ENCODE peak calls at places on chromosomes 13 and 19, in ten cellular contexts. B is ecto neural progenitor cell; G is activated CD8-positive, alpha-beta memory T cell treated with anti-CD3 and anti-CD28 coated beads for 1 hour; N is ACHN; S is T-cell; L is AG04450; I is AG20443; M is lower lobe of right lung; W is activated CD4-positive, CD25-positive, alpha-beta regulatory T cell; Q is GOT3. U is an unnamed sample.

GRCh38 chr19:18165794-18166544 is 7.6 kb upstream of the IFI30 start:
- DNase-seq in B (no peak), G (no peak), N (no peak), S (no peak), L (no peak), I (no peak), M (no peak), W (no peak), Q (no peak), U (no peak)

GRCh38 chr13:106513025-106513424 is 22.4 kb downstream of the EFNB2 start:
- DNase-seq in B (no peak), G (no peak), N (peak; percentile 41), S (no peak), L (no peak), I (no peak), M (no peak), W (no peak), Q (no peak), U (no peak)

GRCh38 chr13:48158290-48158689 is 63.4 kb upstream of the MED4 start:
- DNase-seq in B (no peak), G (no peak), N (peak; percentile 39), S (no peak), L (no peak), I (no peak), M (no peak), W (no peak), Q (no peak), U (no peak)

GRCh38 chr13:110017379-110017778 is 231.0 kb upstream of the IRS2 start:
- DNase-seq in B (no peak), G (no peak), N (peak; percentile 94), S (no peak), L (peak; percentile 82), I (peak; percentile 91), M (no peak), W (no peak), Q (no peak), U (peak; percentile 65)

GRCh38 chr13:50162001-50162400 is 146.8 kb downstream of the KCNRG start:
- DNase-seq in B (no peak), G (no peak), N (no peak), S (no peak), L (no peak), I (no peak), M (no peak), W (no peak), Q (no peak), U (no peak)

GRCh38 chr19:33450689-33451088 is 70.9 kb downstream of the PEPD start:
- DNase-seq in B (no peak), G (no peak), N (no peak), S (no peak), L (no peak), I (no peak), M (peak; percentile 10), W (no peak), Q (no peak), U (no peak)

GRCh38 chr19:32313866-32314265 is 31.5 kb upstream of the ZNF507 start:
- DNase-seq in B (no peak), G (no peak), N (no peak), S (no peak), L (no peak), I (no peak), M (no peak), W (no peak), Q (no peak), U (no peak)

GRCh38 chr19:38556521-38557174 is 61.1 kb downstream of the MAP4K1 start:
- DNase-seq in B (no peak), G (no peak), N (no peak), S (no peak), L (no peak), I (peak; percentile 8), M (no peak), W (no peak), Q (no peak), U (no peak)

GRCh38 chr13:65966991-65967451 is 1263.1 kb downstream of the PCDH9 start:
- DNase-seq in B (no peak), G (no peak), N (peak; percentile 67), S (no peak), L (no peak), I (peak; percentile 13), M (no peak), W (no peak), Q (no peak), U (no peak)